ENCODE peak calls at places on chromosomes 1 and 21, in ten cellular contexts. A is AG04449; S is CD8-positive, alpha-beta T cell; N is endothelial cell; G is mesothelial cell of epicardium; C is AG04450; U is GM12892; O is H54; Y is substantia nigra; F is GM23248. T is an unnamed sample.

GRCh38 chr21:14670409-14670808 is 124.3 kb upstream of the SAMSN1 start:
- DNase-seq in A (no peak), S (no peak), N (no peak), G (no peak), C (no peak), U (no peak), O (no peak), Y (no peak), F (no peak), T (no peak)

GRCh38 chr1:197144570-197145325 is 1.7 kb downstream of the ASPM start:
- DNase-seq in A (no peak), S (no peak), N (no peak), G (no peak), C (no peak), U (no peak), O (no peak), Y (no peak), F (peak), T (no peak)

GRCh38 chr1:93638307-93638847 is 43.3 kb downstream of the BCAR3 start:
- DNase-seq in A (no peak), S (no peak), N (no peak), G (no peak), C (no peak), U (no peak), O (no peak), Y (no peak), F (no peak), T (no peak)

GRCh38 chr1:224212618-224213037 is 29.6 kb downstream of the DEGS1 start:
- DNase-seq in A (no peak), S (no peak), N (no peak), G (no peak), C (no peak), U (no peak), O (no peak), Y (no peak), F (no peak), T (no peak)

GRCh38 chr1:71093938-71094337 is 13.1 kb upstream of the ZRANB2 start:
- DNase-seq in A (no peak), S (no peak), N (no peak), G (no peak), C (no peak), U (no peak), O (no peak), Y (no peak), F (peak), T (no peak)

GRCh38 chr1:179816196-179816960 is 61.2 kb downstream of the TOR1AIP2 start:
- DNase-seq in A (no peak), S (no peak), N (no peak), G (no peak), C (no peak), U (no peak), O (no peak), Y (no peak), F (no peak), T (no peak)

GRCh38 chr1:161994153-161994814 is 29.4 kb downstream of the OLFML2B start:
- DNase-seq in A (no peak), S (no peak), N (no peak), G (no peak), C (no peak), U (no peak), O (no peak), Y (peak), F (peak), T (no peak)

GRCh38 chr1:203083463-203083921 is 2.3 kb downstream of the MYOG start:
- DNase-seq in A (no peak), S (no peak), N (no peak), G (peak), C (no peak), U (no peak), O (no peak), Y (no peak), F (no peak), T (no peak)

GRCh38 chr1:51691920-51692319 is 75.0 kb downstream of the OSBPL9 start:
- DNase-seq in A (no peak), S (no peak), N (no peak), G (no peak), C (no peak), U (no peak), O (no peak), Y (no peak), F (no peak), T (no peak)

GRCh38 chr1:209364716-209365115 is 218.8 kb upstream of the CAMK1G start:
- DNase-seq in A (no peak), S (no peak), N (no peak), G (no peak), C (no peak), U (no peak), O (no peak), Y (no peak), F (no peak), T (no peak)

GRCh38 chr1:232806071-232806510 is 875 bp downstream of the MAP10 start:
- DNase-seq in A (no peak), S (no peak), N (no peak), G (no peak), C (no peak), U (no peak), O (no peak), Y (no peak), F (peak), T (no peak)

GRCh38 chr1:93607814-93608187 is 73.8 kb downstream of the BCAR3 start:
- DNase-seq in A (no peak), S (no peak), N (no peak), G (no peak), C (no peak), U (peak), O (no peak), Y (no peak), F (peak), T (no peak)

GRCh38 chr1:18414872-18415447 is 65.8 kb upstream of the KLHDC7A start:
- DNase-seq in A (no peak), S (no peak), N (no peak), G (no peak), C (no peak), U (no peak), O (no peak), Y (no peak), F (no peak), T (no peak)

GRCh38 chr1:17842686-17843085 is 87.6 kb downstream of the ACTL8 start:
- DNase-seq in A (no peak), S (no peak), N (no peak), G (no peak), C (no peak), U (no peak), O (no peak), Y (no peak), F (no peak), T (no peak)

GRCh38 chr21:34075760-34076159 is 2.4 kb downstream of the MRPS6 start:
- DNase-seq in A (no peak), S (no peak), N (no peak), G (no peak), C (no peak), U (no peak), O (no peak), Y (no peak), F (peak), T (no peak)

GRCh38 chr1:1063945-1064831 is 9.9 kb downstream of the RNF223 start:
- DNase-seq in A (peak), S (peak), N (peak), G (peak), C (peak), U (peak), O (peak), Y (no peak), F (peak), T (peak)

GRCh38 chr1:11134352-11135266 is 34.9 kb upstream of the EXOSC10 start:
- DNase-seq in A (no peak), S (no peak), N (no peak), G (no peak), C (peak), U (no peak), O (no peak), Y (peak), F (peak), T (peak)

GRCh38 chr1:39859859-39860812 is 23.2 kb downstream of the TRIT1 start:
- DNase-seq in A (no peak), S (no peak), N (no peak), G (no peak), C (no peak), U (no peak), O (no peak), Y (no peak), F (no peak), T (no peak)

GRCh38 chr1:84347547-84348239 is 46.2 kb downstream of the SAMD13 start:
- DNase-seq in A (no peak), S (no peak), N (no peak), G (no peak), C (no peak), U (no peak), O (no peak), Y (no peak), F (peak), T (no peak)

GRCh38 chr1:64765826-64766225 is 21.0 kb downstream of the RAVER2 start:
- DNase-seq in A (no peak), S (no peak), N (no peak), G (no peak), C (no peak), U (no peak), O (no peak), Y (no peak), F (no peak), T (no peak)

GRCh38 chr21:42006765-42007164 is 3.4 kb downstream of the ZBTB21 start:
- DNase-seq in A (no peak), S (no peak), N (no peak), G (no peak), C (no peak), U (no peak), O (no peak), Y (no peak), F (peak), T (no peak)

GRCh38 chr1:23529146-23530088 is 1.6 kb downstream of the E2F2 start:
- DNase-seq in A (no peak), S (no peak), N (no peak), G (no peak), C (no peak), U (no peak), O (no peak), Y (no peak), F (no peak), T (no peak)

GRCh38 chr1:109630081-109630880 is 10.6 kb downstream of the AMPD2 start:
- DNase-seq in A (no peak), S (no peak), N (peak), G (no peak), C (no peak), U (no peak), O (no peak), Y (no peak), F (no peak), T (no peak)

GRCh38 chr1:43536196-43536863 is 5.6 kb downstream of the PTPRF start:
- DNase-seq in A (no peak), S (no peak), N (no peak), G (peak), C (no peak), U (no peak), O (no peak), Y (no peak), F (no peak), T (no peak)

GRCh38 chr21:26534517-26534916 is 38.6 kb downstream of the CYYR1 start:
- DNase-seq in A (no peak), S (no peak), N (no peak), G (no peak), C (no peak), U (no peak), O (no peak), Y (no peak), F (no peak), T (no peak)

GRCh38 chr1:173050865-173051264 is at the start of gene TNFSF18:
- DNase-seq in A (no peak), S (no peak), N (no peak), G (no peak), C (no peak), U (no peak), O (no peak), Y (no peak), F (no peak), T (no peak)

GRCh38 chr1:79079770-79080169 is 73.2 kb upstream of the ADGRL4 start:
- DNase-seq in A (peak), S (no peak), N (peak), G (no peak), C (peak), U (no peak), O (peak), Y (no peak), F (peak), T (no peak)

GRCh38 chr1:151369621-151370048 is 2.9 kb downstream of the SELENBP1 start:
- DNase-seq in A (no peak), S (no peak), N (no peak), G (no peak), C (no peak), U (no peak), O (no peak), Y (no peak), F (no peak), T (no peak)

GRCh38 chr1:173934440-173934839 is 17.3 kb upstream of the SERPINC1 start:
- DNase-seq in A (no peak), S (no peak), N (no peak), G (no peak), C (no peak), U (no peak), O (no peak), Y (no peak), F (no peak), T (no peak)

GRCh38 chr1:164875518-164875917 is 316.5 kb downstream of the PBX1 start:
- DNase-seq in A (no peak), S (no peak), N (no peak), G (no peak), C (no peak), U (no peak), O (no peak), Y (no peak), F (no peak), T (no peak)